ENCODE peak calls at places on chromosomes 13 and 19, in four cellular contexts. One of them, this sample, is unnamed. For H3K4me1 and H3K27me3, the result is how much of the 10 kb centered on the place peaks cover.

GRCh38 chr19:38061294-38061693 is 154.3 kb downstream of the SIPA1L3 start:
- DNase-seq in CD4-positive, CD25-positive, alpha-beta regulatory T cell: no peak
- DNase-seq in HCT116: no peak
- DNase-seq in left lung: peak
- DNase-seq in this sample: no peak

GRCh38 chr19:38592940-38593339 is 24.8 kb downstream of the MAP4K1 start:
- DNase-seq in left lung: no peak
- DNase-seq in CD4-positive, CD25-positive, alpha-beta regulatory T cell: no peak
- DNase-seq in HCT116: no peak
- DNase-seq in this sample: no peak

GRCh38 chr19:40611900-40612698 is 10.9 kb downstream of the LTBP4 start:
- DNase-seq in CD4-positive, CD25-positive, alpha-beta regulatory T cell: no peak
- DNase-seq in HCT116: no peak
- DNase-seq in left lung: peak
- DNase-seq in this sample: no peak

GRCh38 chr13:113813070-113813748 is 50.7 kb downstream of the GAS6 start:
- DNase-seq in CD4-positive, CD25-positive, alpha-beta regulatory T cell: no peak
- DNase-seq in left lung: peak
- DNase-seq in HCT116: no peak
- DNase-seq in this sample: no peak

GRCh38 chr19:2199215-2199614 is 35.5 kb downstream of the DOT1L start:
- DNase-seq in CD4-positive, CD25-positive, alpha-beta regulatory T cell: no peak
- DNase-seq in HCT116: no peak
- DNase-seq in left lung: no peak
- DNase-seq in this sample: no peak

GRCh38 chr19:51799311-51799997 is 4.5 kb downstream of the FPR3 start:
- DNase-seq in left lung: no peak
- DNase-seq in HCT116: no peak
- DNase-seq in CD4-positive, CD25-positive, alpha-beta regulatory T cell: no peak
- DNase-seq in this sample: peak

GRCh38 chr19:28485300-28485699 is 727.7 kb downstream of the UQCRFS1 start:
- DNase-seq in CD4-positive, CD25-positive, alpha-beta regulatory T cell: no peak
- DNase-seq in HCT116: no peak
- DNase-seq in left lung: no peak
- DNase-seq in this sample: peak

GRCh38 chr13:104875008-104875762 is 1660.3 kb downstream of the EFNB2 start:
- DNase-seq in HCT116: no peak
- DNase-seq in CD4-positive, CD25-positive, alpha-beta regulatory T cell: no peak
- DNase-seq in left lung: no peak
- DNase-seq in this sample: no peak

GRCh38 chr19:57668635-57669034 is at the start of gene ZSCAN4:
- DNase-seq in left lung: no peak
- DNase-seq in HCT116: no peak
- DNase-seq in CD4-positive, CD25-positive, alpha-beta regulatory T cell: no peak
- DNase-seq in this sample: no peak

GRCh38 chr13:94967183-94968039 is 255.1 kb upstream of the SOX21 start:
- DNase-seq in CD4-positive, CD25-positive, alpha-beta regulatory T cell: no peak
- DNase-seq in left lung: peak
- DNase-seq in HCT116: no peak
- DNase-seq in this sample: no peak
- H3K4me1 ChIP-seq in CD4-positive, CD25-positive, alpha-beta regulatory T cell: under half
- H3K4me1 ChIP-seq in left lung: under half
- H3K4me1 ChIP-seq in HCT116: under half
- H3K4me1 ChIP-seq in this sample: under half

GRCh38 chr19:48271531-48272151 is 1.8 kb downstream of the ZNF114 start:
- DNase-seq in left lung: peak
- DNase-seq in HCT116: no peak
- DNase-seq in CD4-positive, CD25-positive, alpha-beta regulatory T cell: no peak
- DNase-seq in this sample: peak
- H3K27ac ChIP-seq in left lung: peak
- H3K27ac ChIP-seq in HCT116: peak
- H3K27ac ChIP-seq in CD4-positive, CD25-positive, alpha-beta regulatory T cell: no peak
- H3K27ac ChIP-seq in this sample: peak

GRCh38 chr19:23762548-23762883 is 3.8 kb upstream of the ZNF681 start:
- DNase-seq in HCT116: no peak
- DNase-seq in left lung: no peak
- DNase-seq in CD4-positive, CD25-positive, alpha-beta regulatory T cell: no peak
- DNase-seq in this sample: no peak

GRCh38 chr19:23762884-23763711 is 4.4 kb upstream of the ZNF681 start:
- DNase-seq in CD4-positive, CD25-positive, alpha-beta regulatory T cell: peak
- DNase-seq in HCT116: no peak
- DNase-seq in left lung: peak
- DNase-seq in this sample: peak

DNA sequence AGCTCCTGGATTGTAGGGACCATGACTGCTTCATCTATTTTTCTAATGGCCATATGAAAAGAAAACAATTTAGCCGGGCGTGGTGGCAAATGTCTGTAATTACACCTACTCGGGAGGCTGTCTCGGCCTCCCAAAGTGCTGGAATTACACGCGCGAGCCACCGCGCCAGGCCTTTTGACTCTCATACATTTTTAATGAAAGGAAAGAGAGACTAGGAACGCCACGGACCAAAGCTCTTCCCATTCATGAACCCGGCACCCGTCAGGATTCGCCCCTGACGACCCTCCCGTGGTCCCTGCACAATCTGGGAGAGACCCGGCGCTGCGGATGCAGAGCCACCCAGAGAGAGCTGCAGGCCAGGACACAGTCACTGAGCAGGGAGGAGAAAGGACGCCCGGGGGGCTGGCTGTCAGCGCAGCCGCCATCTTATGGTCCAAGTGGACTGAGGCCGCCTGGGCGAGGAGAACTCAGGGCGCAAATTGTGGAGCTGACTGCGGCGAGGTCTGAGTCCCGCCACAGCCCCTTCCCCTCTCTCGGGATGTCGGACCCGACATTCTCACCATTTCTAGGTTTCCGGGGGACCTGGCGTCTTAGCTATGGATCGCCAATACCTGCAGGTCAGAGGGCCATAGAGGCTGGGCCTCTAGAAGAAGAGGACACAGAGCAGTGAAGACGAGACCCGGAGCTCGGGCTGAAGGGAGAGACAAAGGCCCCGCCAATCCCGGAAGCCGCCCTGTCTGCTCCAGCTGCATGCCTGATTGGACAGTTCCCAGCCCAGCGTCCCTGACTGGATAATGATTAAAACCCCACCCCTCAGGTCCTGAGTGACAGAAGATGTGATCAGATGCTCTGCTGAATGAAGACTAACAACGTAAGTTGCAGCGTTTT is at the start of gene ZNF681:
- DNase-seq in HCT116: no peak
- DNase-seq in left lung: peak
- DNase-seq in CD4-positive, CD25-positive, alpha-beta regulatory T cell: peak
- DNase-seq in this sample: peak
- H3K27me3 ChIP-seq in HCT116: under half
- H3K27me3 ChIP-seq in left lung: under half
- H3K27me3 ChIP-seq in CD4-positive, CD25-positive, alpha-beta regulatory T cell: under half
- H3K27me3 ChIP-seq in this sample: under half

GRCh38 chr19:29681422-29682235 is 16.4 kb downstream of the PLEKHF1 start:
- DNase-seq in HCT116: no peak
- DNase-seq in CD4-positive, CD25-positive, alpha-beta regulatory T cell: no peak
- DNase-seq in left lung: peak
- DNase-seq in this sample: no peak

GRCh38 chr19:29685326-29685725 is 20.1 kb downstream of the PLEKHF1 start:
- DNase-seq in HCT116: no peak
- DNase-seq in left lung: no peak
- DNase-seq in CD4-positive, CD25-positive, alpha-beta regulatory T cell: no peak
- DNase-seq in this sample: no peak

GRCh38 chr19:29680937-29681336 is 15.7 kb downstream of the PLEKHF1 start:
- DNase-seq in CD4-positive, CD25-positive, alpha-beta regulatory T cell: no peak
- DNase-seq in HCT116: no peak
- DNase-seq in left lung: no peak
- DNase-seq in this sample: no peak

GRCh38 chr19:29682236-29682895 is 17.1 kb downstream of the PLEKHF1 start:
- DNase-seq in CD4-positive, CD25-positive, alpha-beta regulatory T cell: no peak
- DNase-seq in left lung: peak
- DNase-seq in HCT116: no peak
- DNase-seq in this sample: no peak

DNA sequence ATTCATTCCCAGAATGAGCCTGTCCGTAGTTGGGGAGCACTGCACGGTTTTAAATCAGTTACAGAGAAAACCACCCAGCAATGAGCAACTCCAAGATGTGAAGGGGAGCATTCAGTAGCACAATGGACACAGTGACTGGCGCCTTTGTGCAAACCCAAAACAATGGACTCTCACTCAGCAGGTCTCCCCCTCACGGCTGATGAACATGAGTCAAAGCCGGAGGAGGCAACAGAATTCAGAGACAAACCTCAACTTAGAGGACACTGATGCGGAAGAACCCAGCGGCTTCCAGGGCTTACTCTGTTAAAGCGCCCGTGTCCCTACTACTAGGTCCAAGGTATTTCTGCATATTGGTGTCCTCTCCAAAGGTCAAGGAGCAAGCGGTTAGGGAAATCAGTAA is 17.7 kb downstream of the PLEKHF1 start:
- DNase-seq in CD4-positive, CD25-positive, alpha-beta regulatory T cell: no peak
- DNase-seq in HCT116: no peak
- DNase-seq in left lung: no peak
- DNase-seq in this sample: no peak
- H3K4me1 ChIP-seq in CD4-positive, CD25-positive, alpha-beta regulatory T cell: half or more
- H3K4me1 ChIP-seq in HCT116: under half
- H3K4me1 ChIP-seq in left lung: under half
- H3K4me1 ChIP-seq in this sample: under half

This sample was measured in small intestine.